ENCODE peak calls at places on chromosomes 1 and 21, in five cellular contexts. One of them, this sample, is unnamed.

GRCh38 chr21:33036430-33037162 is 10.9 kb downstream of the OLIG2 start:
- DNase-seq in esophagus muscularis mucosa: no peak
- DNase-seq in transverse colon: no peak
- DNase-seq in sigmoid colon: peak; percentile 68
- DNase-seq in A549: no peak
- DNase-seq in this sample: no peak

GRCh38 chr1:29563571-29563970 is 327.2 kb downstream of the PTPRU start:
- DNase-seq in esophagus muscularis mucosa: no peak
- DNase-seq in transverse colon: no peak
- DNase-seq in sigmoid colon: no peak
- DNase-seq in A549: no peak
- DNase-seq in this sample: no peak

GRCh38 chr1:195939844-195940243 is 668.4 kb downstream of the KCNT2 start:
- DNase-seq in esophagus muscularis mucosa: no peak
- DNase-seq in transverse colon: no peak
- DNase-seq in sigmoid colon: no peak
- DNase-seq in A549: peak; percentile 10
- DNase-seq in this sample: no peak

GRCh38 chr1:228343211-228343661 is 63.4 kb downstream of the TRIM11 start:
- DNase-seq in esophagus muscularis mucosa: no peak
- DNase-seq in transverse colon: peak; percentile 3
- DNase-seq in sigmoid colon: peak; percentile 56
- DNase-seq in A549: no peak
- DNase-seq in this sample: no peak

GRCh38 chr21:16539041-16539440 is 809.3 kb downstream of the USP25 start:
- DNase-seq in esophagus muscularis mucosa: no peak
- DNase-seq in transverse colon: no peak
- DNase-seq in sigmoid colon: no peak
- DNase-seq in A549: no peak
- DNase-seq in this sample: no peak

GRCh38 chr1:239126881-239127280 is 259.5 kb upstream of the CHRM3 start:
- DNase-seq in esophagus muscularis mucosa: no peak
- DNase-seq in transverse colon: no peak
- DNase-seq in sigmoid colon: no peak
- DNase-seq in A549: no peak
- DNase-seq in this sample: no peak

GRCh38 chr1:219806020-219806419 is 122.3 kb downstream of the SLC30A10 start:
- DNase-seq in esophagus muscularis mucosa: no peak
- DNase-seq in transverse colon: no peak
- DNase-seq in sigmoid colon: no peak
- DNase-seq in A549: no peak
- DNase-seq in this sample: no peak

GRCh38 chr1:162741574-162741973 is 48.9 kb upstream of the HSD17B7 start:
- DNase-seq in esophagus muscularis mucosa: no peak
- DNase-seq in transverse colon: no peak
- DNase-seq in sigmoid colon: no peak
- DNase-seq in A549: no peak
- DNase-seq in this sample: no peak

GRCh38 chr1:151828931-151829330 is 2.7 kb downstream of the RORC start:
- DNase-seq in esophagus muscularis mucosa: no peak
- DNase-seq in transverse colon: no peak
- DNase-seq in sigmoid colon: no peak
- DNase-seq in A549: no peak
- DNase-seq in this sample: no peak

GRCh38 chr1:28039341-28039740 is 49.1 kb downstream of the EYA3 start:
- DNase-seq in esophagus muscularis mucosa: no peak
- DNase-seq in transverse colon: no peak
- DNase-seq in sigmoid colon: no peak
- DNase-seq in A549: no peak
- DNase-seq in this sample: no peak

GRCh38 chr1:233081686-233082085 is 131.3 kb downstream of the NTPCR start:
- DNase-seq in esophagus muscularis mucosa: no peak
- DNase-seq in transverse colon: no peak
- DNase-seq in sigmoid colon: no peak
- DNase-seq in A549: no peak
- DNase-seq in this sample: no peak

DNA sequence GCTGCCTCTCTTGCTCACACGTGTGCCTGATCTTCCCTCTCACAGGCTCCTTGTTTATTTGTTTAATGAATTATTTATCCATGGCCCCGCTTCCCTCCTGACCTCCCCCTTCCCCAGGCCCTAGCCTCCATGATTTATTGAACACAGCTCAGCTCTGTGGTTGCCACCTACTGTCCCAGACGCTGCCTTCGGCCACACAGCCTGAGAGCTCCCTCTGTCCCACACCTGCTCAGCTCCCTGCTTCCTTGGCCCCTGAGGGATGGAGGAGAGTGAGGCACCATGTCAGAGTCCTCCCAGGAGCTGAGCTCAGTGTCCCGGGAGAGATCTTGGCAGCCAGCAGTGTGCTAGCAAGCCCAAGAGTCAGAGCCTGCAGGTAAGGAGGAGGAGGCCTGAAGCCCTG is 3.1 kb upstream of the EFNA3 start:
- DNase-seq in esophagus muscularis mucosa: no peak
- DNase-seq in transverse colon: no peak
- DNase-seq in sigmoid colon: peak; percentile 44
- DNase-seq in A549: no peak
- DNase-seq in this sample: no peak
- TF ChIP-seq CTCF in esophagus muscularis mucosa: no peak
- TF ChIP-seq CTCF in transverse colon: no peak
- TF ChIP-seq CTCF in sigmoid colon: no peak
- TF ChIP-seq CTCF in A549: no peak
- TF ChIP-seq CTCF in this sample: no peak

GRCh38 chr1:6774381-6774780 is 10.9 kb upstream of the CAMTA1 start:
- DNase-seq in esophagus muscularis mucosa: no peak
- DNase-seq in transverse colon: no peak
- DNase-seq in sigmoid colon: no peak
- DNase-seq in A549: no peak
- DNase-seq in this sample: no peak

GRCh38 chr1:6776389-6776788 is 8.9 kb upstream of the CAMTA1 start:
- DNase-seq in esophagus muscularis mucosa: no peak
- DNase-seq in transverse colon: no peak
- DNase-seq in sigmoid colon: no peak
- DNase-seq in A549: no peak
- DNase-seq in this sample: no peak

GRCh38 chr1:6775644-6776043 is 9.6 kb upstream of the CAMTA1 start:
- DNase-seq in esophagus muscularis mucosa: no peak
- DNase-seq in transverse colon: no peak
- DNase-seq in sigmoid colon: no peak
- DNase-seq in A549: no peak
- DNase-seq in this sample: no peak

GRCh38 chr1:6770727-6771567 is 14.3 kb upstream of the CAMTA1 start:
- DNase-seq in esophagus muscularis mucosa: no peak
- DNase-seq in transverse colon: no peak
- DNase-seq in sigmoid colon: no peak
- DNase-seq in A549: no peak
- DNase-seq in this sample: no peak

GRCh38 chr1:6771568-6771825 is 13.8 kb upstream of the CAMTA1 start:
- DNase-seq in esophagus muscularis mucosa: no peak
- DNase-seq in transverse colon: no peak
- DNase-seq in sigmoid colon: no peak
- DNase-seq in A549: no peak
- DNase-seq in this sample: no peak
- H3K4me1 ChIP-seq in esophagus muscularis mucosa: peaks cover 6% of the 10 kb centered on the region
- H3K4me1 ChIP-seq in transverse colon: peaks cover 9% of the 10 kb centered on the region
- H3K4me1 ChIP-seq in sigmoid colon: no peaks in the 10 kb centered on the region
- H3K4me1 ChIP-seq in A549: peaks cover 7% of the 10 kb centered on the region
- H3K4me1 ChIP-seq in this sample: no peaks in the 10 kb centered on the region

GRCh38 chr1:32303358-32303757 is 11.5 kb downstream of the HDAC1 start:
- DNase-seq in esophagus muscularis mucosa: no peak
- DNase-seq in transverse colon: no peak
- DNase-seq in sigmoid colon: no peak
- DNase-seq in A549: no peak
- DNase-seq in this sample: no peak

GRCh38 chr1:32309960-32310359 is 18.1 kb downstream of the HDAC1 start:
- DNase-seq in esophagus muscularis mucosa: no peak
- DNase-seq in transverse colon: no peak
- DNase-seq in sigmoid colon: no peak
- DNase-seq in A549: no peak
- DNase-seq in this sample: no peak

GRCh38 chr1:32305310-32305709 is 13.4 kb downstream of the HDAC1 start:
- DNase-seq in esophagus muscularis mucosa: no peak
- DNase-seq in transverse colon: no peak
- DNase-seq in sigmoid colon: no peak
- DNase-seq in A549: no peak
- DNase-seq in this sample: no peak

GRCh38 chr1:32303997-32304622 is 12.2 kb downstream of the HDAC1 start:
- DNase-seq in esophagus muscularis mucosa: no peak
- DNase-seq in transverse colon: no peak
- DNase-seq in sigmoid colon: no peak
- DNase-seq in A549: no peak
- DNase-seq in this sample: no peak

GRCh38 chr1:32307313-32307712 is 15.4 kb downstream of the HDAC1 start:
- DNase-seq in esophagus muscularis mucosa: no peak
- DNase-seq in transverse colon: no peak
- DNase-seq in sigmoid colon: no peak
- DNase-seq in A549: no peak
- DNase-seq in this sample: no peak
- TF ChIP-seq EP300 in esophagus muscularis mucosa: no peak
- TF ChIP-seq EP300 in transverse colon: no peak
- TF ChIP-seq EP300 in sigmoid colon: no peak
- TF ChIP-seq EP300 in A549: no peak
- TF ChIP-seq EP300 in this sample: no peak

GRCh38 chr21:43718872-43719747 is at the start of gene PDXK:
- DNase-seq in esophagus muscularis mucosa: peak; percentile 95
- DNase-seq in transverse colon: peak; percentile 93
- DNase-seq in sigmoid colon: peak; percentile 92
- DNase-seq in A549: peak; percentile 76
- DNase-seq in this sample: peak; percentile 71
- TF ChIP-seq CTCF in esophagus muscularis mucosa: peak; percentile 16
- TF ChIP-seq CTCF in transverse colon: no peak
- TF ChIP-seq CTCF in sigmoid colon: no peak
- TF ChIP-seq CTCF in A549: peak; percentile 14
- TF ChIP-seq CTCF in this sample: peak; percentile 37

DNA sequence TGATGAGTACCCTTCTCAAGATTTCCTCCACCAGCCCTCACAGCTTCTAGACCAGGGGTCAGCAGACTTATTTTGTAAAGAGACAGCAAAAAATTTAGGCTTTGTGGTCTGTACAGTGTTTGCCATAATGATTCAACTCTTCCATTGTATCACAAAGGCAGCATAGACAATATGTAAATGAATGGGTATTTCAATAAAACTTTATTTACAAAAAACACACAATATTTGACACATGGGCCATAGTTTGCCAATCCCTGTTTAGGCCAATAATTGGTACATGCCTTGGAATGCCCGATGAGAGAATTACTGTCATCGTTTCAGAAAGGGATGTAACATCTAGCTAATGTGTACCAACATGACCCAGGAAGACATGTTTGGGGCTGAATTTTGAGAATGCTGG is 178.9 kb upstream of the GALNT2 start:
- DNase-seq in esophagus muscularis mucosa: no peak
- DNase-seq in transverse colon: no peak
- DNase-seq in sigmoid colon: no peak
- DNase-seq in A549: no peak
- DNase-seq in this sample: no peak
- H3K4me1 ChIP-seq in esophagus muscularis mucosa: peaks cover 14% of the 10 kb centered on the region
- H3K4me1 ChIP-seq in transverse colon: no peaks in the 10 kb centered on the region
- H3K4me1 ChIP-seq in sigmoid colon: no peaks in the 10 kb centered on the region
- H3K4me1 ChIP-seq in A549: no peaks in the 10 kb centered on the region
- H3K4me1 ChIP-seq in this sample: no peaks in the 10 kb centered on the region

DNA sequence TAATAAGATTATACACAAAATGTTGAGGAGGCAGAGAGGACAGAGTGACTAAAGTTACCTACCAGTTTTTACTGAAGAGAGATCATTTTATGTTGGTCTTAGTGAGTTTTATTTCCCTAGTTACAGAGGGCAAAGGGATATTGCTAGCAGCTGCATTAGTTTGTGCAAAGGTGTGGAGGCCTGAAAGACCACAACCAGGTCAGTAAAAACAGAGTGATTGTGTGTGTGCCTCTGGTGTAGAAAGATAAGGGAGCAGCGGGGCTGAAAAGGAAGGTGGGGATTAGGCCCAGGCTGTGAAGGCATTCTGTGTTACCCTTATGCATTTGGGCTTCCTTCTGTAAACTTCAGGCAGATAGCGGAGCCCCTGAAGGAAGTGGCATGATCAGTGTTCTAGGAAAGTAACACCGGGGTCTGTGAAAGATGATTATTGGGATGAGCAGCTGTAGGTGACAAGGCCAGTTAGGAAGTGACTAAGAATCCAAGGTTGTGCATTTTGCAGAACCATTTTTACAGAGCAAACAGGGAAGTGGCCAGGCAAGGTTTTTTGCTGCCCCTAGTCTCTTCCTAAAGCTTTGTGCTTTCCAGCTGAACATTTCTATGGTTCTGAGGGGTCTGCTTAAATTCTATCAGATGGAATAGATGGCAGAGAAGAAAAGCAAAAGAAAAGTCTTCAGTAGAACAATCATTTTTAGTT is 3.7 kb downstream of the GADD45A start:
- DNase-seq in esophagus muscularis mucosa: no peak
- DNase-seq in transverse colon: no peak
- DNase-seq in sigmoid colon: no peak
- DNase-seq in A549: no peak
- DNase-seq in this sample: no peak
- TF ChIP-seq EP300 in esophagus muscularis mucosa: no peak
- TF ChIP-seq EP300 in transverse colon: no peak
- TF ChIP-seq EP300 in sigmoid colon: no peak
- TF ChIP-seq EP300 in A549: no peak
- TF ChIP-seq EP300 in this sample: no peak

GRCh38 chr1:183670169-183670568 is 17.1 kb upstream of the APOBEC4 start:
- DNase-seq in esophagus muscularis mucosa: no peak
- DNase-seq in transverse colon: no peak
- DNase-seq in sigmoid colon: no peak
- DNase-seq in A549: no peak
- DNase-seq in this sample: no peak
- TF ChIP-seq CTCF in esophagus muscularis mucosa: no peak
- TF ChIP-seq CTCF in transverse colon: no peak
- TF ChIP-seq CTCF in sigmoid colon: no peak
- TF ChIP-seq CTCF in A549: no peak
- TF ChIP-seq CTCF in this sample: no peak